ENCODE peak calls at places on chromosome 22, in nine cellular contexts. R is AG10803, I is EH, Z is SK-N-SH, P is amniotic stem cell, X is NCI-H2081, Y is NCI-H774, O is Caco-2, W is pancreas. J is an unnamed sample.

GRCh38 chr22:49913026-49913425 is 5.2 kb downstream of the ALG12 start:
- DNase-seq in I (no peak), X (no peak), R (no peak), W (peak; percentile 45), P (no peak), O (no peak), Y (no peak), Z (no peak), J (no peak)

GRCh38 chr22:49956418-49956770 is 4.2 kb upstream of the PIM3 start:
- DNase-seq in Y (no peak), Z (no peak), O (no peak), R (no peak), X (no peak), P (no peak), I (no peak), W (peak; percentile 76), J (no peak)

GRCh38 chr22:26679003-26679629 is 21.7 kb downstream of the MIAT start:
- DNase-seq in W (peak; percentile 80), P (no peak), Z (peak; percentile 83), X (peak; percentile 69), I (peak; percentile 83), Y (no peak), R (peak; percentile 71), O (peak; percentile 79), J (peak; percentile 55)

GRCh38 chr22:39257522-39258475 is 13.0 kb upstream of the PDGFB start:
- DNase-seq in R (no peak), Y (no peak), X (no peak), W (no peak), I (no peak), O (no peak), P (no peak), Z (no peak), J (no peak)

GRCh38 chr22:24225951-24226350 is 18.9 kb downstream of the GGT5 start:
- DNase-seq in W (peak; percentile 67), O (no peak), X (no peak), R (no peak), I (no peak), Y (no peak), P (no peak), Z (no peak), J (no peak)

GRCh38 chr22:30495041-30495784 is 10.3 kb downstream of the SEC14L4 start:
- DNase-seq in W (no peak), I (no peak), O (no peak), P (no peak), Z (no peak), Y (no peak), X (no peak), R (no peak), J (no peak)

GRCh38 chr22:39184586-39185577 is 32.4 kb upstream of the CBX7 start:
- DNase-seq in O (no peak), P (no peak), X (no peak), Z (no peak), W (peak; percentile 49), Y (no peak), I (no peak), R (peak; percentile 80), J (no peak)

GRCh38 chr22:48758905-48759875 is 1068.5 kb downstream of the BRD1 start:
- DNase-seq in R (no peak), Y (no peak), P (no peak), W (no peak), X (no peak), O (no peak), Z (no peak), I (no peak), J (no peak)

GRCh38 chr22:31206896-31207687 is 5.0 kb upstream of the LIMK2 start:
- DNase-seq in P (no peak), Z (no peak), R (no peak), X (no peak), O (peak; percentile 81), Y (no peak), W (no peak), I (no peak), J (no peak)

GRCh38 chr22:17258015-17258827 is 39.0 kb upstream of the ADA2 start:
- DNase-seq in O (peak; percentile 47), R (peak; percentile 4), I (no peak), Z (peak; percentile 61), X (peak; percentile 89), Y (peak; percentile 82), P (no peak), W (peak; percentile 91), J (peak; percentile 86)

J was measured in COR-L47.